ENCODE peak calls at places on chromosome 22, in four cellular contexts. One of them, this sample, is unnamed.

GRCh38 chr22:43637861-43638260 is 174.2 kb downstream of the EFCAB6 start:
- DNase-seq in K562: no peak
- DNase-seq in HepG2: no peak
- DNase-seq in WTC11: no peak
- DNase-seq in this sample: no peak

GRCh38 chr22:39174498-39175120 is 22.1 kb upstream of the CBX7 start:
- DNase-seq in K562: no peak
- DNase-seq in HepG2: peak
- DNase-seq in WTC11: peak
- DNase-seq in this sample: no peak

GRCh38 chr22:35312198-35313059 is 12.7 kb downstream of the TOM1 start:
- DNase-seq in K562: no peak
- DNase-seq in HepG2: peak
- DNase-seq in WTC11: no peak
- DNase-seq in this sample: no peak

GRCh38 chr22:41822289-41823057 is 10.4 kb upstream of the SREBF2 start:
- DNase-seq in K562: peak
- DNase-seq in HepG2: peak
- DNase-seq in WTC11: no peak
- DNase-seq in this sample: peak

GRCh38 chr22:28892175-28892731 is 8.9 kb downstream of the ZNRF3 start:
- DNase-seq in K562: no peak
- DNase-seq in HepG2: peak
- DNase-seq in WTC11: no peak
- DNase-seq in this sample: no peak

GRCh38 chr22:22802346-22802970 is 85.2 kb upstream of the IGLL5 start:
- DNase-seq in K562: peak
- DNase-seq in HepG2: no peak
- DNase-seq in WTC11: no peak
- DNase-seq in this sample: no peak

GRCh38 chr22:42785706-42786499 is 65.2 kb upstream of the A4GALT start:
- DNase-seq in K562: no peak
- DNase-seq in HepG2: no peak
- DNase-seq in WTC11: no peak
- DNase-seq in this sample: no peak

GRCh38 chr22:41766476-41766875 is 34.0 kb upstream of the CCDC134 start:
- DNase-seq in K562: no peak
- DNase-seq in HepG2: no peak
- DNase-seq in WTC11: no peak
- DNase-seq in this sample: no peak

GRCh38 chr22:49004484-49005399 is 822.9 kb downstream of the BRD1 start:
- DNase-seq in K562: no peak
- DNase-seq in HepG2: no peak
- DNase-seq in WTC11: no peak
- DNase-seq in this sample: no peak

GRCh38 chr22:42769574-42770447 is 49.1 kb upstream of the A4GALT start:
- DNase-seq in K562: peak
- DNase-seq in HepG2: no peak
- DNase-seq in WTC11: no peak
- DNase-seq in this sample: peak

GRCh38 chr22:33054276-33054675 is 3.9 kb downstream of the SYN3 start:
- DNase-seq in K562: no peak
- DNase-seq in HepG2: no peak
- DNase-seq in WTC11: no peak
- DNase-seq in this sample: no peak

GRCh38 chr22:19776433-19777031 is 16.0 kb downstream of the TBX1 start:
- DNase-seq in K562: peak
- DNase-seq in HepG2: no peak
- DNase-seq in WTC11: peak
- DNase-seq in this sample: no peak

GRCh38 chr22:17910561-17911311 is 113.6 kb downstream of the MICAL3 start:
- DNase-seq in K562: no peak
- DNase-seq in HepG2: no peak
- DNase-seq in WTC11: peak
- DNase-seq in this sample: no peak

GRCh38 chr22:31707519-31707918 is 42.4 kb downstream of the PRR14L start:
- DNase-seq in K562: no peak
- DNase-seq in HepG2: no peak
- DNase-seq in WTC11: no peak
- DNase-seq in this sample: no peak

GRCh38 chr22:26360169-26360885 is 68.7 kb upstream of the ASPHD2 start:
- DNase-seq in K562: peak
- DNase-seq in HepG2: peak
- DNase-seq in WTC11: peak
- DNase-seq in this sample: peak

GRCh38 chr22:33515733-33516297 is 404.5 kb downstream of the LARGE1 start:
- DNase-seq in K562: no peak
- DNase-seq in HepG2: peak
- DNase-seq in WTC11: no peak
- DNase-seq in this sample: no peak

GRCh38 chr22:36328635-36329216 is 59.0 kb downstream of the MYH9 start:
- DNase-seq in K562: peak
- DNase-seq in HepG2: no peak
- DNase-seq in WTC11: no peak
- DNase-seq in this sample: peak
- TF ChIP-seq TCF7 in K562: no peak
- TF ChIP-seq TCF7 in HepG2: no peak
- TF ChIP-seq TCF7 in WTC11: no peak
- TF ChIP-seq TCF7 in this sample: no peak

GRCh38 chr22:45162531-45162930 is 1.2 kb upstream of the NUP50 start:
- DNase-seq in K562: no peak
- DNase-seq in HepG2: no peak
- DNase-seq in WTC11: no peak
- DNase-seq in this sample: no peak
- TF ChIP-seq TCF7 in K562: no peak
- TF ChIP-seq TCF7 in HepG2: no peak
- TF ChIP-seq TCF7 in WTC11: no peak
- TF ChIP-seq TCF7 in this sample: no peak

DNA sequence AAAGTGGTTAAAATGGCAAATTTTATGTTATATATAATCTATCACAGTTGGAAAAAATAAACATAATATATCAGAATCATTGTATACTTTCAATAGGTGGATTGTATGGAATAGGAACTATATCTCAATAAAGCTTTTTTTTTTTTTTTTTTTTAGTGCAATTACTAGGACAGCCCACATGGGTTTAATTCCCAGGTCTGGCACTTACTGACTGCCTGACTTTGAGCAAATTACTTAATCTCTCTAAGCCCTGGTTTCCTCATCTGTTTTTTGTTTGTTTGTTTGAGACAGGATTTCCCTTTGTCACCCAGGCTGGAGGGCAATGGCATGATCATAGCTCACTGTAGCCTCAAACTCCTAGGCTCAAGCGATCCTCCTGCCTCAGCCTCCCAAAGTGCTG is 26.1 kb upstream of the BAIAP2L2 start:
- DNase-seq in K562: no peak
- DNase-seq in HepG2: no peak
- DNase-seq in WTC11: no peak
- DNase-seq in this sample: no peak
- TF ChIP-seq TCF7 in K562: no peak
- TF ChIP-seq TCF7 in HepG2: no peak
- TF ChIP-seq TCF7 in WTC11: no peak
- TF ChIP-seq TCF7 in this sample: no peak

GRCh38 chr22:50139843-50140415 is 30.6 kb upstream of the PANX2 start:
- DNase-seq in K562: no peak
- DNase-seq in HepG2: peak
- DNase-seq in WTC11: no peak
- DNase-seq in this sample: no peak
- TF ChIP-seq TCF7 in K562: no peak
- TF ChIP-seq TCF7 in HepG2: no peak
- TF ChIP-seq TCF7 in WTC11: no peak
- TF ChIP-seq TCF7 in this sample: no peak

This sample was measured in GM12878.